ENCODE peak calls at places on chromosomes 1 and 21, in four cellular contexts. D is fibroblast of mammary gland; X is activated CD4-positive, alpha-beta T cell treated with anti-CD3 and anti-CD28 coated beads for 24 hours; B is fibroblast of lung. C is an unnamed sample.

GRCh38 chr1:11680270-11681070 is 478 bp downstream of the MAD2L2 start:
- DNase-seq in B (no peak), D (no peak), X (no peak), C (no peak)

GRCh38 chr1:218664385-218665170 is 319.4 kb downstream of the TGFB2 start:
- DNase-seq in B (peak), X (no peak), D (peak), C (peak)

GRCh38 chr1:100458925-100459814 is 78.8 kb upstream of the GPR88 start:
- DNase-seq in B (peak), X (peak), D (peak), C (peak)

GRCh38 chr1:155940993-155941844 is at the start of gene RXFP4:
- DNase-seq in X (no peak), D (no peak), B (peak), C (no peak)

GRCh38 chr1:70468180-70468579 is 57.1 kb downstream of the CTH start:
- DNase-seq in D (no peak), B (no peak), X (no peak), C (no peak)

GRCh38 chr1:16440150-16440479 is 409 bp upstream of the NECAP2 start:
- DNase-seq in B (peak), X (no peak), D (no peak), C (no peak)

GRCh38 chr1:15948600-15949452 is 27.1 kb downstream of the ZBTB17 start:
- DNase-seq in D (peak), B (peak), X (no peak), C (peak)

GRCh38 chr21:34201001-34201400 is 127.6 kb downstream of the MRPS6 start:
- DNase-seq in X (no peak), D (no peak), B (no peak), C (no peak)

GRCh38 chr1:93635614-93636543 is 45.8 kb downstream of the BCAR3 start:
- DNase-seq in D (no peak), B (peak), X (no peak), C (peak)

GRCh38 chr1:198902616-198903140 is 263.8 kb downstream of the PTPRC start:
- DNase-seq in D (no peak), B (no peak), X (no peak), C (no peak)

GRCh38 chr1:205240569-205240968 is 12.8 kb downstream of the TMCC2 start:
- DNase-seq in B (no peak), X (no peak), D (no peak), C (no peak)

GRCh38 chr1:8702848-8703810 is 114.3 kb downstream of the RERE start:
- DNase-seq in B (peak), D (peak), X (peak), C (peak)